ENCODE peak calls at places on chromosomes 12 and 14, in eight cellular contexts. V, B, C, S, I, F, L and X are unnamed samples. For H4K20me1, the result is how much of the 10 kb centered on the place peaks cover.

GRCh38 chr14:88992011-88992410 is 167.6 kb downstream of the TTC8 start:
- DNase-seq in F (no peak), S (no peak), L (no peak), C (no peak), V (no peak), B (no peak), I (no peak), X (no peak)

GRCh38 chr14:101108579-101109346 is 205.2 kb upstream of the RTL1 start:
- DNase-seq in L (no peak), I (no peak), C (no peak), B (no peak), F (no peak), V (no peak), S (no peak), X (no peak)

GRCh38 chr14:67618617-67619063 is 1.1 kb upstream of the ARG2 start:
- DNase-seq in B (peak), L (peak), S (peak), I (peak), F (peak), C (peak), V (peak), X (peak)

GRCh38 chr14:71583705-71584104 is 348.5 kb upstream of the RGS6 start:
- DNase-seq in S (no peak), F (no peak), B (no peak), V (no peak), L (no peak), C (no peak), I (no peak), X (no peak)

GRCh38 chr14:99757331-99758070 is 35.7 kb upstream of the EML1 start:
- DNase-seq in V (peak), C (no peak), S (peak), F (peak), I (peak), L (no peak), B (no peak), X (no peak)

GRCh38 chr12:28035483-28035882 is 63.0 kb upstream of the PTHLH start:
- DNase-seq in B (no peak), F (peak), S (peak), V (peak), L (no peak), I (peak), C (peak), X (no peak)

GRCh38 chr12:91620949-91621348 is 438.3 kb upstream of the DCN start:
- DNase-seq in I (no peak), C (no peak), S (no peak), L (no peak), V (no peak), B (no peak), F (peak), X (peak)

GRCh38 chr12:46402451-46402850 is 29.9 kb upstream of the SLC38A2 start:
- DNase-seq in V (peak), C (no peak), L (no peak), S (peak), I (peak), F (peak), B (no peak), X (no peak)

GRCh38 chr12:122471324-122472226 is 29.2 kb downstream of the ZCCHC8 start:
- DNase-seq in I (peak), S (peak), C (peak), F (peak), B (peak), V (peak), L (peak), X (peak)

GRCh38 chr14:105700622-105701288 is 174.4 kb downstream of the TMEM121 start:
- DNase-seq in B (peak), F (no peak), C (no peak), V (no peak), L (no peak), S (no peak), I (peak), X (no peak)

DNA sequence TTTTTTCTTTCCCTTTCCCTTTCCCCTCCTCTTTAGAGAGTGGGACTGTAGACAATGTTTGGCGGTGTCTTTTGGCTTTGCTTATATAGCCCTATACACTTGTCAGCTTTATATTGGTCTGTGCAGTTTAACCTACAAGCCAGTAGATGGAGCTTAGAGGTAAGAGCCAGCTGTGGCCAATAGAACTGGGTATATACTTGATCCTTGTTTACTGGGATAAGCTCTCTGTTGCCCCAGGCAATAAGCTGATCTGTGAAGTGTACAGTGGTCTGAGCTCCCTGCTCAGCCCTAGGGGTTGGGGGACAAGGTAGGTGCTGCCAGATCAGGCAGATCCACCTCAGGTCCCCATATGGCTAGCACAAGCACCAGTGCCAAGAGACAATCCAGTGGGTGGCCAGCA is 434.1 kb downstream of the NOVA1 start:
- DNase-seq in S (no peak), F (peak), L (peak), B (no peak), V (peak), C (no peak), I (peak), X (peak)
- TF ChIP-seq CTCF in S (peak), F (peak), L (peak), B (peak), V (peak), C (no peak), I (peak), X (peak)

GRCh38 chr12:131042848-131043245 is 89.1 kb downstream of the ADGRD1 start:
- DNase-seq in C (no peak), S (no peak), F (no peak), V (no peak), B (no peak), I (no peak), L (no peak), X (no peak)
- H4K20me1 ChIP-seq in C (under half), S (under half), F (under half), V (under half), B (under half), I (under half), L (under half), X (under half)

GRCh38 chr14:63840981-63841380 is 11.8 kb upstream of the SYNE2 start:
- DNase-seq in L (peak), V (no peak), S (no peak), I (peak), F (no peak), C (no peak), B (peak), X (peak)
- TF ChIP-seq CTCF in L (peak), V (no peak), S (peak), I (peak), F (no peak), C (no peak), B (peak), X (peak)

DNA sequence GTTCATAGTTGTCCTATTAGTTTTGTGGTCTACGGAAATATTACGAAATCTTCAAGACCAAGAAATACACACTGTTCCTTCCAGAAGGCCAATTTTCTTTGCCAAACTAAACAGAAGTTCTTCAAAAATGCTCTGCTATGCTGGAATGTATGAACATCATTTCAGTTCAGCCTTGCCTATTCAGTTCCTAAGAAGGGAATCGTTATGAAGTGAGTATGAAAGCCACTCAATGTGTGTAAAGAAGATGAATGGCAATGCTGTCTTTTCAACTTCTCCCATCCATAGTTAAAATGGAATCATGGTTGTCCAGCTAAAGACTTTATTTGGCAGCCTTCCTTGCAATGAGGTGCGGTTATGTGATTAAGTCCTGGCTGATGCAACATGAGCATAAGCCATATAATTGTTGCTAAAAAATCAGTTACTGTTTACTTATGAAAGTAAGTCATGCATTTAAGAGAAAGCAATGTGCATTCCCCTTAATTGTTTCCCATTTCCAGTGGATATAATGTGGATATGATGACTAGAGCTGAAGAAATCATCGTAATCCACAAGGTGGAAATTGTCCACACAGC is 73.8 kb upstream of the PTPRR start:
- DNase-seq in I (peak), B (no peak), F (peak), V (peak), L (no peak), S (peak), C (no peak), X (no peak)
- H4K20me1 ChIP-seq in I (under half), B (under half), F (under half), V (under half), L (under half), S (under half), C (under half), X (under half)